ENCODE peak calls at places on chromosomes 11 and 22, in five cellular contexts. O is naive thymus-derived CD8-positive, alpha-beta T cell; M is NCI-H1105 treated with DMSO at 0.1 percent for 48 hours; J is hypothalamus; V is effector memory CD4-positive, alpha-beta T cell. B is an unnamed sample.

GRCh38 chr22:29116397-29117123 is 43.7 kb downstream of the KREMEN1 start:
- DNase-seq in M (no peak), O (peak), J (no peak), V (no peak), B (no peak)

GRCh38 chr11:130599073-130599654 is 150.7 kb downstream of the ADAMTS15 start:
- DNase-seq in O (no peak), V (no peak), J (no peak), M (peak), B (no peak)

GRCh38 chr22:44033689-44034088 is 9.6 kb downstream of the PARVB start:
- DNase-seq in V (no peak), M (no peak), J (no peak), O (no peak), B (no peak)

GRCh38 chr22:43002198-43002577 is 12.8 kb downstream of the PACSIN2 start:
- DNase-seq in J (no peak), V (no peak), O (no peak), M (no peak), B (no peak)

GRCh38 chr22:23248583-23248982 is 68.3 kb downstream of the BCR start:
- DNase-seq in O (no peak), J (no peak), M (no peak), V (no peak), B (peak)

GRCh38 chr11:96263361-96263763 is 79.6 kb downstream of the MAML2 start:
- DNase-seq in J (no peak), V (no peak), M (no peak), O (no peak), B (no peak)

GRCh38 chr11:24496728-24497396 is at the start of gene LUZP2:
- DNase-seq in J (no peak), V (no peak), M (peak), O (no peak), B (no peak)

GRCh38 chr11:125263268-125263790 is 98.8 kb downstream of the PKNOX2 start:
- DNase-seq in O (no peak), M (no peak), V (no peak), J (no peak), B (no peak)

GRCh38 chr11:46463701-46464100 is 72.1 kb upstream of the CHRM4 start:
- DNase-seq in J (no peak), V (no peak), O (no peak), M (no peak), B (no peak)

GRCh38 chr11:33651555-33651954 is 49.1 kb downstream of the C11orf91 start:
- DNase-seq in O (no peak), V (no peak), J (no peak), M (no peak), B (no peak)

GRCh38 chr11:68012843-68013610 is 2.9 kb downstream of the ALDH3B1 start:
- DNase-seq in V (no peak), M (no peak), O (no peak), J (no peak), B (no peak)

GRCh38 chr22:25909988-25910387 is 168.0 kb downstream of the MYO18B start:
- DNase-seq in V (no peak), J (no peak), M (no peak), O (no peak), B (no peak)

GRCh38 chr11:130847517-130847916 is 68.8 kb downstream of the SNX19 start:
- DNase-seq in V (no peak), M (no peak), J (no peak), O (no peak), B (no peak)

GRCh38 chr11:117316197-117316961 is at the start of gene BACE1:
- DNase-seq in J (peak), V (no peak), M (peak), O (peak), B (peak)

GRCh38 chr11:69076129-69076791 is 27.5 kb downstream of the TPCN2 start:
- DNase-seq in J (no peak), V (no peak), O (no peak), M (no peak), B (no peak)

GRCh38 chr11:134915212-134915611 is 503.2 kb upstream of the B3GAT1 start:
- DNase-seq in J (no peak), M (no peak), V (no peak), O (no peak), B (no peak)

GRCh38 chr11:77175869-77176539 is 48.0 kb downstream of the MYO7A start:
- DNase-seq in O (no peak), V (no peak), M (no peak), J (no peak), B (no peak)

GRCh38 chr11:47415949-47416472 is 7.6 kb downstream of the SLC39A13 start:
- DNase-seq in O (no peak), J (no peak), M (peak), V (no peak), B (peak)

GRCh38 chr11:106278391-106278790 is 200.9 kb downstream of the AASDHPPT start:
- DNase-seq in M (no peak), J (no peak), V (no peak), O (no peak), B (no peak)

GRCh38 chr22:50696799-50697561 is 24.4 kb downstream of the SHANK3 start:
- DNase-seq in J (no peak), V (no peak), O (no peak), M (no peak), B (no peak)

GRCh38 chr11:8192016-8192895 is 23.4 kb upstream of the RIC3 start:
- DNase-seq in V (peak), J (no peak), O (peak), M (peak), B (peak)

GRCh38 chr22:28021998-28022660 is 103.1 kb upstream of the PITPNB start:
- DNase-seq in O (no peak), J (no peak), V (no peak), M (no peak), B (no peak)

GRCh38 chr22:20781272-20781990 is 7.5 kb downstream of the SERPIND1 start:
- DNase-seq in J (no peak), O (no peak), M (no peak), V (no peak), B (no peak)

GRCh38 chr22:44445307-44445680 is 52.7 kb downstream of the RTL6 start:
- DNase-seq in O (no peak), V (no peak), M (no peak), J (no peak), B (no peak)

GRCh38 chr22:44185237-44186120 is 4.8 kb downstream of the PARVG start:
- DNase-seq in M (no peak), O (no peak), J (no peak), V (no peak), B (no peak)

GRCh38 chr22:19710020-19710768 is 4.1 kb upstream of the SEPTIN5 start:
- DNase-seq in M (no peak), O (no peak), J (no peak), V (no peak), B (no peak)

GRCh38 chr11:110518809-110519514 is 89.2 kb downstream of the FDX1 start:
- DNase-seq in M (no peak), J (no peak), O (no peak), V (no peak), B (no peak)

GRCh38 chr11:31870609-31871309 is 59.6 kb upstream of the PAX6 start:
- DNase-seq in O (peak), V (no peak), J (no peak), M (peak), B (peak)

GRCh38 chr22:38271101-38271500 is 1.7 kb downstream of the TMEM184B start:
- DNase-seq in V (no peak), O (no peak), J (no peak), M (no peak), B (no peak)

GRCh38 chr11:76071090-76071489 is 135.2 kb downstream of the WNT11 start:
- DNase-seq in V (no peak), M (no peak), O (no peak), J (no peak), B (no peak)